ENCODE peak calls at places on chromosomes 3 and 15, in eight cellular contexts. One of them, this sample, is unnamed.
A peak's percentile ranks its signal among the peaks of the same experiment; 100 is the strongest.

GRCh38 chr15:73388256-73388781 is 19.6 kb upstream of the HCN4 start:
- DNase-seq in PC-9: peak; percentile 37
- DNase-seq in A549: peak; percentile 72
- DNase-seq in cardiac fibroblast: peak; percentile 79
- DNase-seq in AG09319: no peak
- DNase-seq in transverse colon: no peak
- DNase-seq in lower lobe of right lung: no peak
- DNase-seq in mammary epithelial cell: peak; percentile 58
- DNase-seq in this sample: no peak

GRCh38 chr3:134363381-134363755 is 10.9 kb downstream of the AMOTL2 start:
- DNase-seq in lower lobe of right lung: no peak
- DNase-seq in mammary epithelial cell: no peak
- DNase-seq in transverse colon: no peak
- DNase-seq in cardiac fibroblast: no peak
- DNase-seq in PC-9: no peak
- DNase-seq in A549: no peak
- DNase-seq in AG09319: no peak
- DNase-seq in this sample: no peak

GRCh38 chr15:41936649-41937567 is 35.4 kb downstream of the EHD4 start:
- DNase-seq in transverse colon: peak; percentile 46
- DNase-seq in cardiac fibroblast: peak; percentile 53
- DNase-seq in mammary epithelial cell: no peak
- DNase-seq in AG09319: no peak
- DNase-seq in PC-9: no peak
- DNase-seq in lower lobe of right lung: no peak
- DNase-seq in A549: no peak
- DNase-seq in this sample: peak; percentile 66

GRCh38 chr3:121757087-121757811 is 7.7 kb upstream of the GOLGB1 start:
- DNase-seq in cardiac fibroblast: no peak
- DNase-seq in mammary epithelial cell: no peak
- DNase-seq in AG09319: no peak
- DNase-seq in A549: no peak
- DNase-seq in transverse colon: no peak
- DNase-seq in lower lobe of right lung: no peak
- DNase-seq in PC-9: no peak
- DNase-seq in this sample: no peak

GRCh38 chr15:29774900-29775299 is 47.4 kb downstream of the TJP1 start:
- DNase-seq in cardiac fibroblast: peak; percentile 92
- DNase-seq in transverse colon: no peak
- DNase-seq in lower lobe of right lung: no peak
- DNase-seq in mammary epithelial cell: peak; percentile 81
- DNase-seq in A549: peak; percentile 48
- DNase-seq in PC-9: peak; percentile 3
- DNase-seq in AG09319: peak; percentile 12
- DNase-seq in this sample: no peak

GRCh38 chr3:160755776-160756304 is at the start of gene PPM1L:
- DNase-seq in lower lobe of right lung: peak; percentile 82
- DNase-seq in A549: peak; percentile 15
- DNase-seq in transverse colon: peak; percentile 68
- DNase-seq in AG09319: no peak
- DNase-seq in mammary epithelial cell: peak; percentile 56
- DNase-seq in PC-9: peak; percentile 64
- DNase-seq in cardiac fibroblast: peak; percentile 44
- DNase-seq in this sample: peak; percentile 54

GRCh38 chr3:43867673-43868072 is 176.9 kb downstream of the ABHD5 start:
- DNase-seq in A549: no peak
- DNase-seq in cardiac fibroblast: peak; percentile 94
- DNase-seq in transverse colon: no peak
- DNase-seq in mammary epithelial cell: peak; percentile 58
- DNase-seq in AG09319: no peak
- DNase-seq in lower lobe of right lung: no peak
- DNase-seq in PC-9: no peak
- DNase-seq in this sample: no peak

GRCh38 chr15:29437888-29438713 is 168.5 kb upstream of the NSMCE3 start:
- DNase-seq in AG09319: no peak
- DNase-seq in transverse colon: no peak
- DNase-seq in lower lobe of right lung: no peak
- DNase-seq in mammary epithelial cell: no peak
- DNase-seq in PC-9: no peak
- DNase-seq in cardiac fibroblast: no peak
- DNase-seq in A549: no peak
- DNase-seq in this sample: no peak

GRCh38 chr3:19147905-19148767 is at the start of gene KCNH8:
- DNase-seq in lower lobe of right lung: no peak
- DNase-seq in mammary epithelial cell: peak; percentile 26
- DNase-seq in A549: peak; percentile 3
- DNase-seq in PC-9: peak; percentile 27
- DNase-seq in AG09319: no peak
- DNase-seq in transverse colon: peak; percentile 31
- DNase-seq in cardiac fibroblast: no peak
- DNase-seq in this sample: peak; percentile 31

GRCh38 chr3:172140499-172141391 is 101.4 kb downstream of the FNDC3B start:
- DNase-seq in cardiac fibroblast: peak; percentile 100
- DNase-seq in mammary epithelial cell: peak; percentile 97
- DNase-seq in transverse colon: peak; percentile 65
- DNase-seq in lower lobe of right lung: no peak
- DNase-seq in AG09319: peak; percentile 52
- DNase-seq in A549: peak; percentile 49
- DNase-seq in PC-9: peak; percentile 84
- DNase-seq in this sample: no peak

GRCh38 chr15:23467110-23467600 is 20.1 kb upstream of the GOLGA6L2 start:
- DNase-seq in cardiac fibroblast: peak; percentile 45
- DNase-seq in A549: peak; percentile 44
- DNase-seq in transverse colon: no peak
- DNase-seq in lower lobe of right lung: no peak
- DNase-seq in AG09319: peak; percentile 5
- DNase-seq in PC-9: no peak
- DNase-seq in mammary epithelial cell: peak; percentile 1
- DNase-seq in this sample: peak; percentile 29

GRCh38 chr3:150762662-150763121 is 277 bp downstream of the SIAH2 start:
- DNase-seq in mammary epithelial cell: no peak
- DNase-seq in transverse colon: no peak
- DNase-seq in cardiac fibroblast: no peak
- DNase-seq in lower lobe of right lung: no peak
- DNase-seq in AG09319: no peak
- DNase-seq in PC-9: no peak
- DNase-seq in A549: no peak
- DNase-seq in this sample: no peak

GRCh38 chr15:57251941-57252340 is 124.4 kb upstream of the CGNL1 start:
- DNase-seq in lower lobe of right lung: no peak
- DNase-seq in PC-9: no peak
- DNase-seq in cardiac fibroblast: peak; percentile 76
- DNase-seq in A549: no peak
- DNase-seq in transverse colon: no peak
- DNase-seq in AG09319: peak; percentile 19
- DNase-seq in mammary epithelial cell: no peak
- DNase-seq in this sample: no peak

GRCh38 chr15:84747423-84748273 is 744 bp upstream of the ZNF592 start:
- DNase-seq in PC-9: peak; percentile 72
- DNase-seq in A549: peak; percentile 67
- DNase-seq in mammary epithelial cell: peak; percentile 81
- DNase-seq in lower lobe of right lung: peak; percentile 91
- DNase-seq in transverse colon: peak; percentile 78
- DNase-seq in AG09319: no peak
- DNase-seq in cardiac fibroblast: peak; percentile 75
- DNase-seq in this sample: peak; percentile 59

GRCh38 chr15:55799287-55800212 is 56.6 kb upstream of the PRTG start:
- DNase-seq in transverse colon: peak; percentile 8
- DNase-seq in A549: peak; percentile 59
- DNase-seq in mammary epithelial cell: no peak
- DNase-seq in AG09319: no peak
- DNase-seq in cardiac fibroblast: peak; percentile 73
- DNase-seq in lower lobe of right lung: peak; percentile 52
- DNase-seq in PC-9: peak; percentile 57
- DNase-seq in this sample: peak; percentile 54

GRCh38 chr15:75182187-75183131 is 19.2 kb upstream of the C15orf39 start:
- DNase-seq in PC-9: no peak
- DNase-seq in mammary epithelial cell: no peak
- DNase-seq in cardiac fibroblast: no peak
- DNase-seq in A549: no peak
- DNase-seq in lower lobe of right lung: no peak
- DNase-seq in AG09319: no peak
- DNase-seq in transverse colon: peak; percentile 60
- DNase-seq in this sample: no peak
- TF ChIP-seq CTCF in PC-9: no peak
- TF ChIP-seq CTCF in mammary epithelial cell: no peak
- TF ChIP-seq CTCF in cardiac fibroblast: no peak
- TF ChIP-seq CTCF in A549: no peak
- TF ChIP-seq CTCF in lower lobe of right lung: no peak
- TF ChIP-seq CTCF in AG09319: no peak
- TF ChIP-seq CTCF in transverse colon: no peak
- TF ChIP-seq CTCF in this sample: no peak

GRCh38 chr3:33334364-33334763 is 57.1 kb downstream of the FBXL2 start:
- DNase-seq in lower lobe of right lung: no peak
- DNase-seq in transverse colon: no peak
- DNase-seq in A549: no peak
- DNase-seq in cardiac fibroblast: no peak
- DNase-seq in AG09319: no peak
- DNase-seq in mammary epithelial cell: no peak
- DNase-seq in PC-9: no peak
- DNase-seq in this sample: no peak
- TF ChIP-seq CTCF in lower lobe of right lung: no peak
- TF ChIP-seq CTCF in transverse colon: no peak
- TF ChIP-seq CTCF in A549: no peak
- TF ChIP-seq CTCF in cardiac fibroblast: no peak
- TF ChIP-seq CTCF in AG09319: no peak
- TF ChIP-seq CTCF in mammary epithelial cell: no peak
- TF ChIP-seq CTCF in PC-9: no peak
- TF ChIP-seq CTCF in this sample: no peak

GRCh38 chr3:188061133-188061532 is 92.8 kb upstream of the LPP start:
- DNase-seq in A549: peak; percentile 8
- DNase-seq in mammary epithelial cell: peak; percentile 59
- DNase-seq in PC-9: peak; percentile 92
- DNase-seq in cardiac fibroblast: peak; percentile 48
- DNase-seq in transverse colon: peak; percentile 40
- DNase-seq in AG09319: no peak
- DNase-seq in lower lobe of right lung: no peak
- DNase-seq in this sample: no peak
- TF ChIP-seq CTCF in A549: no peak
- TF ChIP-seq CTCF in mammary epithelial cell: peak; percentile 1
- TF ChIP-seq CTCF in PC-9: no peak
- TF ChIP-seq CTCF in cardiac fibroblast: no peak
- TF ChIP-seq CTCF in transverse colon: no peak
- TF ChIP-seq CTCF in AG09319: no peak
- TF ChIP-seq CTCF in lower lobe of right lung: no peak
- TF ChIP-seq CTCF in this sample: no peak

GRCh38 chr15:93486407-93487117 is 397.6 kb upstream of the RGMA start:
- DNase-seq in transverse colon: peak; percentile 10
- DNase-seq in mammary epithelial cell: no peak
- DNase-seq in A549: no peak
- DNase-seq in lower lobe of right lung: no peak
- DNase-seq in PC-9: no peak
- DNase-seq in AG09319: no peak
- DNase-seq in cardiac fibroblast: no peak
- DNase-seq in this sample: no peak

GRCh38 chr15:93485438-93485837 is 396.4 kb upstream of the RGMA start:
- DNase-seq in mammary epithelial cell: no peak
- DNase-seq in AG09319: no peak
- DNase-seq in PC-9: no peak
- DNase-seq in lower lobe of right lung: no peak
- DNase-seq in cardiac fibroblast: no peak
- DNase-seq in transverse colon: no peak
- DNase-seq in A549: no peak
- DNase-seq in this sample: no peak

GRCh38 chr15:93488157-93488803 is 399.3 kb upstream of the RGMA start:
- DNase-seq in AG09319: no peak
- DNase-seq in PC-9: no peak
- DNase-seq in A549: no peak
- DNase-seq in transverse colon: no peak
- DNase-seq in mammary epithelial cell: no peak
- DNase-seq in lower lobe of right lung: no peak
- DNase-seq in cardiac fibroblast: no peak
- DNase-seq in this sample: no peak

GRCh38 chr15:93483923-93484322 is 394.9 kb upstream of the RGMA start:
- DNase-seq in PC-9: no peak
- DNase-seq in mammary epithelial cell: no peak
- DNase-seq in cardiac fibroblast: no peak
- DNase-seq in lower lobe of right lung: no peak
- DNase-seq in transverse colon: no peak
- DNase-seq in AG09319: no peak
- DNase-seq in A549: no peak
- DNase-seq in this sample: no peak

DNA sequence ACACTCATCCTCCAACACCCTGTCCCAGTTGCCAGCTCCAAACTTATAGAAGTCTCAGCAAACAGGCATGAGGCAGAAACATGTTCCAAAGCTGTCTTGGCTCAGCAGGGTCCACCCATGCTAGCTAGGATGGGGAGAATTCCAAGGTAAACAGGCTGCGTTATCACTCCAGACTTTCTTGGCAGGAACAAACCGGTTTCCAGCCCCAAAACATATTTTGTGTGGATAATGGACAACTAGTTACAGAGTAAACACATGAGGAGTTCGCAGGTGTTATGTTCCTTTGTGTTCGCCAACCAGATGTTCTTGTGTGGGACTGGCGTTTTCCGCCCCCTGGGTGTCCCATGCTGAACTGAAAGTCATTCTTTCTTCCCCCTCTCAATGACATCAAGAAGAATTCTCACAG is 396.9 kb upstream of the RGMA start:
- DNase-seq in cardiac fibroblast: no peak
- DNase-seq in mammary epithelial cell: no peak
- DNase-seq in transverse colon: no peak
- DNase-seq in AG09319: no peak
- DNase-seq in A549: no peak
- DNase-seq in lower lobe of right lung: no peak
- DNase-seq in PC-9: no peak
- DNase-seq in this sample: no peak
- TF ChIP-seq CTCF in cardiac fibroblast: no peak
- TF ChIP-seq CTCF in mammary epithelial cell: no peak
- TF ChIP-seq CTCF in transverse colon: no peak
- TF ChIP-seq CTCF in AG09319: no peak
- TF ChIP-seq CTCF in A549: no peak
- TF ChIP-seq CTCF in lower lobe of right lung: no peak
- TF ChIP-seq CTCF in PC-9: no peak
- TF ChIP-seq CTCF in this sample: no peak

GRCh38 chr3:204102-204501 is 7.5 kb downstream of the CHL1 start:
- DNase-seq in PC-9: no peak
- DNase-seq in A549: no peak
- DNase-seq in lower lobe of right lung: no peak
- DNase-seq in cardiac fibroblast: no peak
- DNase-seq in transverse colon: no peak
- DNase-seq in mammary epithelial cell: no peak
- DNase-seq in AG09319: no peak
- DNase-seq in this sample: no peak

GRCh38 chr3:212432-212831 is 15.9 kb downstream of the CHL1 start:
- DNase-seq in mammary epithelial cell: no peak
- DNase-seq in lower lobe of right lung: no peak
- DNase-seq in PC-9: no peak
- DNase-seq in cardiac fibroblast: no peak
- DNase-seq in A549: no peak
- DNase-seq in transverse colon: no peak
- DNase-seq in AG09319: no peak
- DNase-seq in this sample: peak; percentile 16

GRCh38 chr3:210649-211048 is 14.1 kb downstream of the CHL1 start:
- DNase-seq in cardiac fibroblast: no peak
- DNase-seq in AG09319: no peak
- DNase-seq in transverse colon: no peak
- DNase-seq in A549: no peak
- DNase-seq in lower lobe of right lung: no peak
- DNase-seq in mammary epithelial cell: no peak
- DNase-seq in PC-9: no peak
- DNase-seq in this sample: no peak

GRCh38 chr3:207973-208372 is 11.4 kb downstream of the CHL1 start:
- DNase-seq in A549: no peak
- DNase-seq in lower lobe of right lung: no peak
- DNase-seq in AG09319: no peak
- DNase-seq in cardiac fibroblast: no peak
- DNase-seq in PC-9: no peak
- DNase-seq in mammary epithelial cell: no peak
- DNase-seq in transverse colon: no peak
- DNase-seq in this sample: no peak
- TF ChIP-seq CTCF in A549: no peak
- TF ChIP-seq CTCF in lower lobe of right lung: no peak
- TF ChIP-seq CTCF in AG09319: no peak
- TF ChIP-seq CTCF in cardiac fibroblast: no peak
- TF ChIP-seq CTCF in PC-9: no peak
- TF ChIP-seq CTCF in mammary epithelial cell: peak; percentile 30
- TF ChIP-seq CTCF in transverse colon: no peak
- TF ChIP-seq CTCF in this sample: no peak

This sample was measured in GM10248.